ENCODE peak calls at places on chromosomes 6 and 20, in eight cellular contexts. L is AG08396, F is NCI-H1048, A is upper lobe of right lung, W is ureter, N is endothelial cell, X is left ventricle myocardium superior, P is Panc1. K is an unnamed sample.

GRCh38 chr20:59382326-59382725 is 81.9 kb downstream of the EDN3 start:
- DNase-seq in A (no peak), L (no peak), X (no peak), P (no peak), N (no peak), W (no peak), F (no peak), K (no peak)

GRCh38 chr20:31707994-31708744 is 14.5 kb downstream of the BCL2L1 start:
- DNase-seq in P (no peak), X (peak), F (no peak), W (peak), A (peak), L (no peak), N (no peak), K (peak)

GRCh38 chr6:56312049-56312448 is 64.7 kb upstream of the COL21A1 start:
- DNase-seq in N (no peak), P (no peak), W (no peak), L (no peak), F (no peak), A (no peak), X (no peak), K (no peak)

GRCh38 chr20:23937303-23938117 is 51.1 kb downstream of the GGTLC1 start:
- DNase-seq in N (peak), F (no peak), P (peak), X (peak), L (peak), A (peak), W (peak), K (peak)

GRCh38 chr20:14883324-14883723 is 545.9 kb upstream of the FLRT3 start:
- DNase-seq in F (no peak), N (no peak), A (no peak), P (no peak), L (no peak), W (no peak), X (no peak), K (no peak)

GRCh38 chr20:23291575-23292240 is 58.9 kb upstream of the NXT1 start:
- DNase-seq in X (no peak), W (no peak), L (no peak), F (no peak), N (no peak), A (no peak), P (no peak), K (no peak)

GRCh38 chr6:8392569-8392968 is 42.8 kb downstream of the SLC35B3 start:
- DNase-seq in N (no peak), A (no peak), P (no peak), X (no peak), W (no peak), F (no peak), L (no peak), K (no peak)

GRCh38 chr6:87484491-87484890 is 11.7 kb downstream of the SLC35A1 start:
- DNase-seq in A (no peak), P (no peak), X (no peak), N (no peak), F (no peak), W (no peak), L (no peak), K (no peak)

GRCh38 chr20:5480824-5481600 is 164.3 kb upstream of the PROKR2 start:
- DNase-seq in W (no peak), L (no peak), X (no peak), F (no peak), P (no peak), A (no peak), N (no peak), K (no peak)

GRCh38 chr6:11096109-11096508 is 2.5 kb downstream of the SMIM13 start:
- DNase-seq in F (peak), A (no peak), L (peak), P (no peak), X (no peak), W (no peak), N (no peak), K (no peak)

GRCh38 chr6:149077208-149077607 is 240.3 kb upstream of the TAB2 start:
- DNase-seq in P (no peak), L (no peak), A (no peak), N (no peak), F (no peak), X (no peak), W (no peak), K (no peak)

GRCh38 chr20:45924391-45925261 is 9.9 kb upstream of the PCIF1 start:
- DNase-seq in W (no peak), X (peak), L (no peak), P (no peak), F (no peak), A (no peak), N (no peak), K (peak)

GRCh38 chr6:139027620-139028182 is 844 bp upstream of the ABRACL start:
- DNase-seq in F (no peak), L (no peak), W (peak), X (no peak), N (no peak), P (no peak), A (no peak), K (no peak)

GRCh38 chr6:1485678-1486077 is 96.3 kb downstream of the FOXF2 start:
- DNase-seq in N (no peak), X (no peak), P (peak), L (peak), F (no peak), A (no peak), W (no peak), K (no peak)

GRCh38 chr20:45433316-45433715 is 17.4 kb downstream of the PIGT start:
- DNase-seq in W (no peak), L (peak), F (no peak), A (no peak), P (no peak), X (peak), N (no peak), K (peak)

GRCh38 chr6:166197361-166197760 is 29.7 kb upstream of the TBXT start:
- DNase-seq in W (no peak), F (no peak), P (no peak), L (no peak), A (no peak), X (no peak), N (no peak), K (no peak)

GRCh38 chr6:165804331-165805066 is 141.5 kb upstream of the PDE10A start:
- DNase-seq in W (no peak), X (peak), L (no peak), N (peak), F (no peak), P (no peak), A (no peak), K (no peak)

GRCh38 chr6:141587482-141588266 is 545.1 kb upstream of the GJE1 start:
- DNase-seq in W (no peak), L (peak), N (no peak), X (no peak), A (no peak), F (no peak), P (no peak), K (no peak)

K was measured in Right ventricle myocardium superior.